ENCODE peak calls at places on chromosomes 2 and 18, in ten cellular contexts. G is sigmoid colon; N is tibial nerve; O is psoas muscle; Z is MM.1S; D is fibroblast of lung; Y is CD8-positive, alpha-beta T cell; U is IMR-90; C is CD4-positive, CD25-positive, alpha-beta regulatory T cell; Q is mammary epithelial cell. M is an unnamed sample.

GRCh38 chr2:216932113-216932512 is 72.2 kb upstream of the TNP1 start:
- DNase-seq in N (no peak), G (no peak), Z (no peak), C (no peak), Q (peak; percentile 29), D (no peak), Y (no peak), U (no peak), O (no peak), M (no peak)

GRCh38 chr2:118431586-118431985 is 343.3 kb downstream of the INSIG2 start:
- DNase-seq in N (no peak), C (no peak), Y (no peak), O (no peak), Q (no peak), U (no peak), Z (no peak), D (no peak), G (no peak), M (no peak)

GRCh38 chr2:96197541-96198255 is 10.9 kb downstream of the STARD7 start:
- DNase-seq in Q (peak; percentile 19), U (no peak), N (no peak), Z (no peak), Y (no peak), D (no peak), G (no peak), O (no peak), C (no peak), M (no peak)

GRCh38 chr2:163370169-163370886 is 365.5 kb downstream of the FIGN start:
- DNase-seq in Q (peak; percentile 60), C (no peak), Z (no peak), U (no peak), D (no peak), O (no peak), G (no peak), N (no peak), Y (no peak), M (no peak)

GRCh38 chr2:30408961-30409387 is 38.1 kb upstream of the LCLAT1 start:
- DNase-seq in Y (no peak), Q (no peak), U (peak; percentile 89), Z (no peak), O (no peak), D (peak; percentile 74), G (no peak), C (no peak), N (no peak), M (no peak)

GRCh38 chr18:37393945-37394609 is 171.5 kb downstream of the CELF4 start:
- DNase-seq in Z (peak; percentile 60), U (peak; percentile 76), D (peak; percentile 90), C (no peak), O (peak; percentile 72), Q (no peak), G (peak; percentile 79), Y (no peak), N (peak; percentile 25), M (peak; percentile 78)

GRCh38 chr2:30335981-30336538 is 104.7 kb downstream of the LBH start:
- DNase-seq in Q (no peak), Y (no peak), U (no peak), Z (peak; percentile 18), O (no peak), D (no peak), N (no peak), C (peak; percentile 39), G (no peak), M (no peak)

GRCh38 chr18:12236141-12236540 is 18.0 kb upstream of the CIDEA start:
- DNase-seq in G (no peak), N (no peak), Q (no peak), D (no peak), C (no peak), U (no peak), Z (no peak), Y (no peak), O (no peak), M (no peak)

GRCh38 chr18:30492552-30493129 is 549.9 kb downstream of the DSC3 start:
- DNase-seq in Q (no peak), G (no peak), N (no peak), D (no peak), U (no peak), O (no peak), C (no peak), Z (no peak), Y (no peak), M (no peak)

GRCh38 chr18:26415631-26416030 is 132.7 kb downstream of the KCTD1 start:
- DNase-seq in Q (no peak), D (no peak), N (no peak), G (peak; percentile 37), U (no peak), O (no peak), C (no peak), Y (no peak), Z (no peak), M (no peak)

GRCh38 chr18:2805970-2806943 is 40.5 kb upstream of the EMILIN2 start:
- DNase-seq in Q (no peak), Z (no peak), Y (no peak), G (no peak), U (peak; percentile 73), C (no peak), O (no peak), D (peak; percentile 66), N (no peak), M (no peak)

GRCh38 chr18:2814928-2815327 is 31.9 kb upstream of the EMILIN2 start:
- DNase-seq in Y (no peak), D (no peak), U (no peak), C (no peak), N (no peak), Z (no peak), O (no peak), Q (no peak), G (no peak), M (no peak)

DNA sequence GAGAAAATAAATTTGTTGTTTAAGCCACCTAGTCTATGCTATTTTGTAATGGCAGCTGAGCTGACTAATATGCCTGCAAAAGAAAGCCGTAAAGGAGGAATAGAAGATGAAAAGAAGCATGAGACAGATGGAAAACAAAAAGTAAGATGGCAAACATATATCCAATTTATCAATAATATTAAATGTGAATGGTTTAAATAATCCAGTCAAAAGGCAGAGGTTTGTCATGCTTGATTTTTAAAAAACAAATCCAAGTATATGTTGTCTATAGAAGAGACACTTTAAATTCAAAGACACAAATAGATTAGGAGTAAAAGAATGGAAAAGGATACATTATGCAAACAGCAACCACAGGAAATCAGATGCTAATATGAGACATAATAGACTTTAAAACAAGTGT is 35.4 kb upstream of the EMILIN2 start:
- DNase-seq in D (no peak), C (no peak), G (no peak), Y (no peak), Q (no peak), O (no peak), N (no peak), Z (no peak), U (no peak), M (no peak)
- H3K9me3 ChIP-seq in D (no peaks in the 10 kb centered on the region), C (peaks cover 11% of the 10 kb centered on the region), G (peaks cover 10% of the 10 kb centered on the region), Y (no peaks in the 10 kb centered on the region), Q (no peaks in the 10 kb centered on the region), O (peaks cover 26% of the 10 kb centered on the region), N (no peaks in the 10 kb centered on the region), Z (no peaks in the 10 kb centered on the region), U (peaks cover 9% of the 10 kb centered on the region), M (peaks cover 6% of the 10 kb centered on the region)

DNA sequence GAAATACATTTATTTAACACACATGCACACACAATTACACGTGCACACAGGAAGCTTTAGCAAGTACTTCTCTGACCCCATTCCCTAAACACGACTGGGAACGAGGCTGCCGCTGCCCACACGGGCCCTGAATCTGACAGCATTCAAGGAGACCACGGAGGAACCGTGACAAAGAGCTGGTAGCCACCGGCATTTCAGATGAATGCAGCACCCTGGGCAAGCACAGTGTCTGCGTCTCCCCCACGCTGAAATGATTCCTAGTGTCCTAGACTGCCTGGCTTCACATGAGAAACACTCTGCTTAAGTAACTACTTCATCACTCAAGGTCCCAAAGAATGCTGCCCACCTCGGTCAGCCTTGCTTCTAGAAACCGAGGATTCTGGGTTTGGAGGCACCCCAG is 95.0 kb downstream of the HDAC4 start:
- DNase-seq in Z (no peak), D (no peak), C (no peak), U (no peak), Y (no peak), O (no peak), Q (no peak), N (no peak), G (peak; percentile 68), M (no peak)
- H3K4me1 ChIP-seq in Z (no peaks in the 10 kb centered on the region), D (peaks cover 13% of the 10 kb centered on the region), C (peaks cover 13% of the 10 kb centered on the region), U (peaks cover 20% of the 10 kb centered on the region), Y (peaks cover 21% of the 10 kb centered on the region), O (peaks cover 53% of the 10 kb centered on the region), Q (no peaks in the 10 kb centered on the region), N (peaks cover 49% of the 10 kb centered on the region), G (no peaks in the 10 kb centered on the region), M (peaks cover 3% of the 10 kb centered on the region)

GRCh38 chr18:50611529-50611941 is 51.6 kb downstream of the MAPK4 start:
- DNase-seq in N (no peak), C (no peak), Y (no peak), Q (peak; percentile 75), D (no peak), O (no peak), Z (no peak), G (no peak), U (no peak), M (no peak)
- H3K27ac ChIP-seq in N (no peak overlapping the region), C (no peak overlapping the region), Y (no peak overlapping the region), Q (no peak overlapping the region), D (no peak overlapping the region), O (no peak overlapping the region), Z (no peak overlapping the region), G (no peak overlapping the region), U (no peak overlapping the region), M (peak overlapping the region; percentile 33)

GRCh38 chr2:150267651-150268415 is 219.6 kb downstream of the RND3 start:
- DNase-seq in C (no peak), Q (peak; percentile 85), U (peak; percentile 23), Z (no peak), O (no peak), D (no peak), G (no peak), Y (no peak), N (no peak), M (no peak)

GRCh38 chr2:150264442-150264841 is 223.0 kb downstream of the RND3 start:
- DNase-seq in G (no peak), C (no peak), Z (no peak), D (no peak), Y (no peak), Q (no peak), O (no peak), N (no peak), U (peak; percentile 65), M (no peak)

GRCh38 chr2:150261691-150262090 is 225.8 kb downstream of the RND3 start:
- DNase-seq in Z (peak; percentile 33), Q (no peak), N (no peak), U (no peak), O (no peak), G (no peak), Y (no peak), C (no peak), D (no peak), M (no peak)

GRCh38 chr2:150271952-150272351 is 215.5 kb downstream of the RND3 start:
- DNase-seq in Z (no peak), Y (no peak), O (no peak), D (peak; percentile 45), U (peak; percentile 93), G (no peak), N (no peak), C (no peak), Q (peak; percentile 91), M (no peak)

DNA sequence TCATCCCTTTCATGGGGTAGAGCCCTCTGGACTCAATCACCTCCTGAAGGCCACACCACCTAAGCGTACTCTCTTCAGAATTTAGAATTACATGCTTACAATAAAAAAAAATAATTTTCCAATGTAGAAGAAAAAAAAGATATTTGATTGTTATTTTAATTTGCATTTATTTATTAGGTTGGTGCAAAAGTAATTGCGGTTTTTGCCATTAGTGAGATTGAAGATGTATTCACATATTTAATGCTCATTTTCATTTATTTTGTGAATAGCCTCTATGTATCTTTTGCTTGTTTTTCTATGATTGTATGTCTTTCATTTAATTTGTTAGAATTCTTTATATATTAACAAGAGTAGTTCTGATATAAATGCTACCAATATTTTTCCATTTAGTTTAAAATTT is 220.5 kb downstream of the RND3 start:
- DNase-seq in N (no peak), C (no peak), O (no peak), Y (no peak), Z (no peak), Q (no peak), D (no peak), G (no peak), U (no peak), M (no peak)
- H3K9me3 ChIP-seq in N (no peaks in the 10 kb centered on the region), C (no peaks in the 10 kb centered on the region), O (no peaks in the 10 kb centered on the region), Y (no peaks in the 10 kb centered on the region), Z (no peaks in the 10 kb centered on the region), Q (no peaks in the 10 kb centered on the region), D (no peaks in the 10 kb centered on the region), G (no peaks in the 10 kb centered on the region), U (no peaks in the 10 kb centered on the region), M (no peaks in the 10 kb centered on the region)